ENCODE peak calls at places on chromosomes 2 and 18, in six cellular contexts. B is EH, S is RKO, J is KBM-7, D is Daoy, Y is activated T-cell treated with anti-CD3 and anti-CD28 coated beads for 1 hour. K is an unnamed sample.

GRCh38 chr2:65395621-65396347 is 36.6 kb downstream of the SPRED2 start:
- DNase-seq in B (no peak), D (no peak), S (no peak), Y (no peak), J (no peak), K (no peak)

GRCh38 chr2:121283670-121284245 is 1.2 kb downstream of the TFCP2L1 start:
- DNase-seq in B (peak; percentile 4), S (peak; percentile 58), J (peak; percentile 19), D (peak; percentile 28), Y (no peak), K (no peak)

GRCh38 chr18:75679347-75679746 is 251.8 kb upstream of the SMIM21 start:
- DNase-seq in D (peak; percentile 13), Y (no peak), B (no peak), S (no peak), J (no peak), K (no peak)

GRCh38 chr18:68441241-68441640 is 273.7 kb downstream of the TMX3 start:
- DNase-seq in Y (no peak), D (no peak), B (no peak), J (no peak), S (no peak), K (no peak)

GRCh38 chr2:202718614-202719013 is 83.8 kb downstream of the FAM117B start:
- DNase-seq in Y (no peak), J (no peak), S (peak; percentile 51), B (peak; percentile 76), D (peak; percentile 69), K (no peak)

GRCh38 chr2:5981241-5982055 is 289.3 kb downstream of the SOX11 start:
- DNase-seq in S (no peak), J (no peak), Y (no peak), D (peak; percentile 46), B (no peak), K (no peak)

GRCh38 chr2:28343184-28343942 is 49.3 kb upstream of the FOSL2 start:
- DNase-seq in B (no peak), S (no peak), D (no peak), J (peak; percentile 79), Y (no peak), K (no peak)

GRCh38 chr18:63130176-63130575 is 189.4 kb downstream of the BCL2 start:
- DNase-seq in J (peak; percentile 26), D (no peak), Y (no peak), S (no peak), B (no peak), K (no peak)

GRCh38 chr2:16071039-16071864 is 130.9 kb downstream of the MYCN start:
- DNase-seq in J (no peak), S (no peak), B (no peak), D (no peak), Y (no peak), K (no peak)

GRCh38 chr2:94923196-94923595 is 52.0 kb downstream of the TEKT4 start:
- DNase-seq in D (peak; percentile 32), J (no peak), B (peak; percentile 40), S (peak; percentile 73), Y (no peak), K (no peak)

GRCh38 chr2:136932700-136933099 is 167.4 kb downstream of the THSD7B start:
- DNase-seq in D (no peak), J (peak; percentile 48), S (peak; percentile 19), B (peak; percentile 27), Y (no peak), K (no peak)

GRCh38 chr2:179860255-179861026 is 971 bp downstream of the ZNF385B start:
- DNase-seq in D (no peak), Y (no peak), S (no peak), B (no peak), J (no peak), K (no peak)

GRCh38 chr2:217835931-217836881 is 166.6 kb downstream of the TNS1 start:
- DNase-seq in D (peak; percentile 25), Y (no peak), S (no peak), B (peak; percentile 91), J (no peak), K (no peak)

GRCh38 chr18:51278045-51278649 is 80.7 kb upstream of the MEX3C start:
- DNase-seq in D (no peak), B (peak; percentile 1), J (peak; percentile 37), S (peak; percentile 47), Y (no peak), K (no peak)

K was measured in T-helper 22 cell.